ENCODE peak calls at places on chromosomes 16 and 17, in eight cellular contexts. W is HCT116; U is SK-N-SH; O is suprapubic skin; B is CD8-positive, alpha-beta memory T cell; X is CD4-positive, CD25-positive, alpha-beta regulatory T cell; K is GM23248; S is pancreas. M is an unnamed sample.

GRCh38 chr16:46717692-46718091 is 28.2 kb downstream of the ORC6 start:
- DNase-seq in W (no peak), O (no peak), S (no peak), B (no peak), X (no peak), K (no peak), U (no peak), M (no peak)

GRCh38 chr17:38415250-38416194 is 12.7 kb upstream of the ARHGAP23 start:
- DNase-seq in K (peak; percentile 74), X (no peak), W (peak; percentile 23), O (no peak), B (no peak), U (no peak), S (no peak), M (no peak)

GRCh38 chr16:57643166-57643813 is 14.9 kb downstream of the ADGRG1 start:
- DNase-seq in U (no peak), B (no peak), O (no peak), W (no peak), S (no peak), X (no peak), K (peak; percentile 82), M (no peak)

GRCh38 chr16:79628501-79628975 is 28.0 kb upstream of the MAF start:
- DNase-seq in S (no peak), U (no peak), W (no peak), X (no peak), K (no peak), O (no peak), B (peak; percentile 59), M (no peak)

GRCh38 chr16:26316683-26317464 is 625.1 kb downstream of the HS3ST4 start:
- DNase-seq in X (no peak), S (no peak), K (no peak), W (no peak), O (no peak), B (no peak), U (no peak), M (no peak)

GRCh38 chr17:31318298-31319190 is 2.9 kb downstream of the EVI2A start:
- DNase-seq in W (no peak), X (peak; percentile 77), B (peak; percentile 73), S (peak; percentile 36), O (peak; percentile 74), K (peak; percentile 45), U (no peak), M (peak; percentile 52)

GRCh38 chr17:1546292-1546922 is 16.2 kb downstream of the PITPNA start:
- DNase-seq in U (no peak), B (no peak), X (no peak), O (no peak), W (no peak), S (no peak), K (peak; percentile 34), M (no peak)

GRCh38 chr17:42895185-42895555 is 5.4 kb upstream of the G6PC1 start:
- DNase-seq in S (peak; percentile 74), W (peak; percentile 8), X (no peak), B (no peak), U (no peak), K (peak; percentile 97), O (peak; percentile 69), M (no peak)

GRCh38 chr17:82287849-82288601 is 14.5 kb upstream of the CSNK1D start:
- DNase-seq in S (peak; percentile 91), B (no peak), K (no peak), W (peak; percentile 91), U (no peak), X (no peak), O (peak; percentile 55), M (no peak)

GRCh38 chr17:19295478-19296200 is 58.5 kb downstream of the EPN2 start:
- DNase-seq in X (no peak), S (no peak), O (no peak), K (no peak), W (no peak), U (no peak), B (no peak), M (no peak)

GRCh38 chr17:19709841-19710240 is 6.5 kb downstream of the SLC47A2 start:
- DNase-seq in K (no peak), W (no peak), O (no peak), S (no peak), X (no peak), U (no peak), B (no peak), M (no peak)

DNA sequence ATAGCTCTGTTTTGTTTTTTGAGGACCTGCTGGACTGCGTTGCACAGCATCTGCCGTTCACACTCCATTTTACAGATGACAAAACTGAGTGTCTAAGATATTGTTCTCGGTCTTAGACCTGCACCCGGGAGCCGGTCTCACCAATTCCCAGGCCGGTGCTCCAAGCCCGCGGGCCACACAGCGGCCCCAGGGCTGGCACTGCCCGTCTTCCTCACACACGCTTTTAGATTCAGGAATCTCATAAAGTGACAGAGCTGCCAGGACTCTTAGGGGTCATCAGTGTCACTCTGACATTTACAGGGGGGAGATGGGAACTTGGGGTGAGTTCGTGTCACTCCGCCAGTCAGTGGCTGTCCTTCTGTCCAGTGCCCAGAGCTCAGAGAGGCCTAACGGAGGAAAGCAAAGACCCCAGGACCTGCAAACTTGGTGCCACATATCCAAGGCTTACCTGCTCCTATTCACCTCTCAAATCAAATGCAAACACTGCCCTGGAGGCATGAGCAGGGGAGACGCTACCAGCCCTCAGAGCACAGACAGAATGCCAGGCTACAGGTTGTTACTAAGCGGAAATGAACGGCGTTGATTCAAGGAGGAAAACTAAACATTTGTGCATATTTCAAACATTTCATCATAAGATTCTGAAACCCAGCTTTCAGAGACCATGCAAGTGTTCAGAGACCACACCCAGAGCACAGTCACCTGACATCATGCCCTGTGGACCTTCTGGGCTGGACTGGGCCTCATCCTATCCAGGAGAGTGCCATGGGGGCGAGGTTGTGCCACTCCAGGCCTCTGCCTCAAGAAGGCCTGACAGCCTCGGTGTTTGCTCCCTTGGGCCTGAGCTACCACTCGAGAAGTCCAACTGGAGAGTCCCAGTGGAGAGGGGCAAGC is 29.5 kb downstream of the TNFRSF13B start:
- DNase-seq in B (no peak), K (peak; percentile 47), S (peak; percentile 1), U (no peak), O (no peak), W (no peak), X (no peak), M (no peak)
- H3K27ac ChIP-seq in B (no peak overlapping the region), K (no peak overlapping the region), S (no peak overlapping the region), U (no peak overlapping the region), O (no peak overlapping the region), W (no peak overlapping the region), X (no peak overlapping the region), M (no peak overlapping the region)

DNA sequence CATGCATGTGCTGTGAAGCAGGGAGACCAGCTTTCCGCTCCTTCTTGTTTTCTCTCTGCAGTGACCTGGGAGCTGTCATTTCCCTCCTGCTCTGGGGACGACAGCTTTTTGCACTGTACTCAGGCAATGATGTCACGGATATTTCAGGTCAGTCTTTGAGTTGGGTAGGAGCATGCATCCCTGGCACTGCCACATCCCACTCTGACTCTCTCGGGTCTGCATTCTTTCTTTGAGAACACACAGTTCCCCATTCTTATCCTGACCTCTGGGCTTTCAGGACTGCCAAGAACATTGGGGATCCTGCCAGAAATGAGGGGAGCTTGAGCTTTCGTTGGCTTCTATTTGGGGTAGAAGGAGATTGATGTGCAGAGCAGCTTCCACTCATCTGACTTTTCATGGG is 10.8 kb downstream of the HPR start:
- DNase-seq in K (no peak), B (no peak), X (no peak), O (no peak), U (no peak), S (no peak), W (no peak), M (no peak)
- H3K27ac ChIP-seq in K (no peak overlapping the region), B (no peak overlapping the region), X (no peak overlapping the region), O (no peak overlapping the region), U (no peak overlapping the region), S (no peak overlapping the region), W (no peak overlapping the region), M (peak overlapping the region; percentile 89)

DNA sequence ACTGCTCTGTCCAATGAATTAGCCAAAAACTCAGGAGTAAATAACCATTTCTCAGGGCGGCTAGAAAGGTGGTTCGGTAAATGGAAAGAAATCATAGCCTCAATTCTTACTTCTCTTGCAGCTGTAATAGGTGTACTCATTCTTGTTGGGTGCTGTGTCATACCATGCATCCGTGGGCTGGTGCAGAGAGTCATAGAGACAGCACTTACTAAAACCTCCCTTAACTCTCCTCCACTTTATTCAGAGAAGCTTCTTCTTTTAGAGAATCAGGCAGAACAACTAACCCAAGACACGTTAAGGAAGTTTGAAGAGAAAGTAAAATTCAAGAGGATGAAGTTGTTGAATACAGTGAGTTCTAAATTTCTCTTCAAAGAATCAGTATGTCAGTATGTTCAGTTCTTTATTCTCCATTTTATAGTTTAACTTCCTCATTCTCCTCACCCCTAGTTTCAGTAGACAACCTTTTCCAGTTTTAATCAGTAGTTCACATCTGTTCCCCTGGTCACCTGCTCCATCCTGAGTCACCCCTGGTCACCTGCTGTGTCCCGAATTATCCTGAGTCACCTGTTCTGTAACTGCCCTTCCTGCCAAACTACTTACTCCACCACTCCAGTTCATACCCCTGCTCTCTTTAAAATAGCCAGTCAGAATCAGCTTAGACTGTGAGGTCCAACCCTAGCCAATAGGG is 85.9 kb downstream of the EMP2 start:
- DNase-seq in O (no peak), W (no peak), S (no peak), U (no peak), K (no peak), B (no peak), X (no peak), M (peak; percentile 43)
- H3K27ac ChIP-seq in O (no peak overlapping the region), W (no peak overlapping the region), S (no peak overlapping the region), U (no peak overlapping the region), K (no peak overlapping the region), B (no peak overlapping the region), X (no peak overlapping the region), M (no peak overlapping the region)

GRCh38 chr17:51666971-51667721 is 406.8 kb downstream of the UTP18 start:
- DNase-seq in X (no peak), O (no peak), B (no peak), U (no peak), W (no peak), K (no peak), S (no peak), M (no peak)

GRCh38 chr17:51668963-51669246 is 408.6 kb downstream of the UTP18 start:
- DNase-seq in S (no peak), X (no peak), O (peak; percentile 55), K (no peak), B (no peak), U (no peak), W (no peak), M (no peak)

GRCh38 chr17:51667722-51668083 is 407.4 kb downstream of the UTP18 start:
- DNase-seq in B (no peak), X (no peak), O (no peak), K (no peak), W (no peak), S (no peak), U (no peak), M (no peak)

GRCh38 chr17:51670899-51671298 is 410.6 kb downstream of the UTP18 start:
- DNase-seq in U (no peak), S (no peak), X (no peak), W (no peak), B (no peak), O (no peak), K (no peak), M (no peak)

GRCh38 chr17:51668155-51668962 is 408.0 kb downstream of the UTP18 start:
- DNase-seq in W (no peak), K (no peak), O (no peak), X (no peak), S (no peak), U (no peak), B (no peak), M (no peak)
- H3K27ac ChIP-seq in W (no peak overlapping the region), K (no peak overlapping the region), O (no peak overlapping the region), X (no peak overlapping the region), S (no peak overlapping the region), U (no peak overlapping the region), B (no peak overlapping the region), M (no peak overlapping the region)